ENCODE peak calls at places on chromosomes 3 and 15, in five cellular contexts. X is A549, C is brain microvascular endothelial cell, G is left ventricle myocardium inferior, Y is hepatocyte. H is an unnamed sample.

GRCh38 chr3:138349926-138350665 is 1.7 kb downstream of the MRAS start:
- DNase-seq in X (no peak), C (no peak), G (no peak), Y (no peak), H (no peak)

GRCh38 chr3:23600178-23600577 is 205.6 kb upstream of the UBE2E1 start:
- DNase-seq in X (no peak), C (peak), G (no peak), Y (no peak), H (peak)

GRCh38 chr15:68256675-68257450 is 20.7 kb upstream of the FEM1B start:
- DNase-seq in X (peak), C (peak), G (peak), Y (peak), H (no peak)

GRCh38 chr3:5019411-5020261 is 40.4 kb downstream of the BHLHE40 start:
- DNase-seq in X (no peak), C (no peak), G (no peak), Y (no peak), H (no peak)

GRCh38 chr3:12984023-12984823 is 89.0 kb downstream of the IQSEC1 start:
- DNase-seq in X (peak), C (peak), G (peak), Y (peak), H (no peak)

GRCh38 chr3:71652786-71653419 is 69.4 kb upstream of the FOXP1 start:
- DNase-seq in X (peak), C (peak), G (no peak), Y (peak), H (no peak)

GRCh38 chr15:42018306-42019224 is 2.3 kb downstream of the PLA2G4E start:
- DNase-seq in X (no peak), C (no peak), G (peak), Y (no peak), H (no peak)

GRCh38 chr15:51299187-51300015 is 39.0 kb downstream of the CYP19A1 start:
- DNase-seq in X (no peak), C (no peak), G (no peak), Y (peak), H (no peak)

GRCh38 chr3:29695201-29695904 is 414.5 kb downstream of the RBMS3 start:
- DNase-seq in X (no peak), C (peak), G (no peak), Y (no peak), H (no peak)

GRCh38 chr15:78034495-78035191 is 42.9 kb downstream of the TBC1D2B start:
- DNase-seq in X (no peak), C (no peak), G (no peak), Y (no peak), H (no peak)

GRCh38 chr15:90819850-90820249 is 48.5 kb upstream of the FURIN start:
- DNase-seq in X (no peak), C (no peak), G (no peak), Y (no peak), H (no peak)

GRCh38 chr15:31277335-31278055 is 49.1 kb upstream of the KLF13 start:
- DNase-seq in X (no peak), C (no peak), G (no peak), Y (peak), H (no peak)

GRCh38 chr15:60933914-60934885 is 294.9 kb downstream of the RORA start:
- DNase-seq in X (no peak), C (no peak), G (no peak), Y (no peak), H (no peak)

GRCh38 chr15:76147906-76148553 is 88.2 kb downstream of the TMEM266 start:
- DNase-seq in X (peak), C (no peak), G (no peak), Y (peak), H (no peak)

GRCh38 chr3:151169700-151170224 is 33.3 kb downstream of the GPR171 start:
- DNase-seq in X (no peak), C (no peak), G (peak), Y (no peak), H (no peak)

GRCh38 chr15:98420837-98421236 is 227.5 kb upstream of the IGF1R start:
- DNase-seq in X (no peak), C (no peak), G (no peak), Y (no peak), H (no peak)

GRCh38 chr3:134008630-134009156 is 21.0 kb downstream of the SLCO2A1 start:
- DNase-seq in X (no peak), C (peak), G (no peak), Y (no peak), H (peak)

GRCh38 chr15:25670025-25670554 is 193.0 kb downstream of the ATP10A start:
- DNase-seq in X (no peak), C (peak), G (peak), Y (peak), H (no peak)

GRCh38 chr15:41791547-41791937 is 17.3 kb downstream of the MAPKBP1 start:
- DNase-seq in X (no peak), C (no peak), G (no peak), Y (no peak), H (no peak)

GRCh38 chr3:78736863-78737262 is 1030.9 kb downstream of the ROBO1 start:
- DNase-seq in X (no peak), C (no peak), G (no peak), Y (no peak), H (no peak)

GRCh38 chr3:177013681-177014280 is 183.5 kb downstream of the TBL1XR1 start:
- DNase-seq in X (no peak), C (no peak), G (no peak), Y (no peak), H (no peak)

GRCh38 chr15:82064824-82065223 is 19.0 kb upstream of the MEX3B start:
- DNase-seq in X (no peak), C (peak), G (no peak), Y (no peak), H (no peak)

GRCh38 chr15:92429378-92430066 is 35.8 kb downstream of the ST8SIA2 start:
- DNase-seq in X (peak), C (peak), G (no peak), Y (peak), H (peak)

GRCh38 chr15:72135719-72136118 is 17.5 kb downstream of the SENP8 start:
- DNase-seq in X (no peak), C (no peak), G (no peak), Y (no peak), H (no peak)

GRCh38 chr15:39514933-39515332 is 65.9 kb upstream of the THBS1 start:
- DNase-seq in X (no peak), C (no peak), G (no peak), Y (no peak), H (no peak)

GRCh38 chr3:188839187-188839695 is 332.5 kb upstream of the TPRG1 start:
- DNase-seq in X (no peak), C (no peak), G (no peak), Y (peak), H (no peak)

GRCh38 chr15:32861741-32862140 is 143.9 kb downstream of the GREM1 start:
- DNase-seq in X (no peak), C (peak), G (no peak), Y (peak), H (no peak)

GRCh38 chr15:29518442-29518841 is 248.8 kb upstream of the NSMCE3 start:
- DNase-seq in X (no peak), C (no peak), G (peak), Y (no peak), H (peak)

GRCh38 chr15:88166330-88166993 is 90.1 kb downstream of the NTRK3 start:
- DNase-seq in X (no peak), C (no peak), G (no peak), Y (peak), H (no peak)

GRCh38 chr3:196127308-196128040 is 45.6 kb upstream of the TFRC start:
- DNase-seq in X (no peak), C (no peak), G (no peak), Y (peak), H (no peak)

GRCh38 chr3:42369304-42369703 is 41.1 kb downstream of the LYZL4 start:
- DNase-seq in X (no peak), C (peak), G (no peak), Y (peak), H (no peak)

GRCh38 chr3:17063591-17063990 is 178.8 kb downstream of the PLCL2 start:
- DNase-seq in X (no peak), C (no peak), G (no peak), Y (no peak), H (no peak)

GRCh38 chr3:4582634-4583033 is 89.5 kb downstream of the ITPR1 start:
- DNase-seq in X (no peak), C (peak), G (no peak), Y (no peak), H (no peak)

GRCh38 chr15:92091155-92091734 is 237.7 kb downstream of the SLCO3A1 start:
- DNase-seq in X (peak), C (peak), G (no peak), Y (peak), H (no peak)

GRCh38 chr3:14216257-14217048 is 37.8 kb downstream of the LSM3 start:
- DNase-seq in X (no peak), C (no peak), G (peak), Y (no peak), H (no peak)
- TF ChIP-seq CTCF in X (no peak), C (peak), G (peak), Y (no peak), H (peak)

GRCh38 chr3:187750041-187750512 is 4.8 kb upstream of the BCL6 start:
- DNase-seq in X (peak), C (no peak), G (no peak), Y (peak), H (peak)
- H3K4me3 ChIP-seq in X (peak), C (peak), G (peak), Y (peak), H (peak)

GRCh38 chr15:26945046-26945445 is 25.9 kb upstream of the GABRG3 start:
- DNase-seq in X (no peak), C (no peak), G (no peak), Y (no peak), H (no peak)
- TF ChIP-seq CTCF in X (no peak), C (no peak), G (no peak), Y (no peak), H (no peak)

DNA sequence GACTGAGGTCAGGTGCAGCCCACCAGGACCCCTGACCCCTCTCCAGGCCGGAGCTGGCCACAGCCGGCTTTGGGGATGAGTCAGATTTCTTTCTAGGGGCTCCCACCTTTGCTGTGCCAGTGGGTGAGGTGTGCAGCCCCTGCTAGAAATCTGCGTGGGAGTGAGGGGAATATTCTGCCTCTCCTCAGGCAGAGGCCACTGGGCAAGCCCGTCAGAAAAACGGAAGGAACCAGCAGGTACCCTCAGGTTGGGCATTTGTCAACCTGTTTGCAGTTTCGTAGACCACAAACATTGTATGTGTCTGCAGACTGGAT is 1.8 kb downstream of the CTDSPL start:
- DNase-seq in X (no peak), C (no peak), G (no peak), Y (no peak), H (no peak)
- H3K4me3 ChIP-seq in X (no peak), C (peak), G (peak), Y (no peak), H (peak)

GRCh38 chr3:70308760-70309159 is 3.7 kb downstream of the MDFIC2 start:
- DNase-seq in X (no peak), C (peak), G (no peak), Y (peak), H (peak)
- TF ChIP-seq CTCF in X (peak), C (peak), G (no peak), Y (peak), H (peak)

DNA sequence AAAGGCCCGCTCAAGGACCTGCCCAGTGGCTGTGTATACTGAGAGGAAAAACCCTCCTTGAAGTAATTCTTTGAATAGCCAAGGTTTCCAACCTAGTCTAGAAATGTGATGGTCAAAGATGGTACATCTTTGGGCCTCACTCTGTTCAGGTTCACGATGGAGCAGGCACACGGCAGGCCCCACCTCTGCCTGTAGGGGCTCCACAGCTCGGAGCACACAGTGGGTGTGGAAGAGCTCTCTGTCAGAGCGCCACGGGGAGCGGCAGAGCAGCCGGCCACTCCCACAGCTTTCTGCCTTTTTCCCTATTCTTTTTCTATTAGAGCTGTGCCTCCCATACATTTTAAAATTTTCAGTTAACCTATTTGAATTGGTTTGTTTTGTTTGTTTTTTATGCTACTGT is 89.5 kb downstream of the CTNNB1 start:
- DNase-seq in X (no peak), C (no peak), G (no peak), Y (no peak), H (no peak)
- H3K4me3 ChIP-seq in X (no peak), C (no peak), G (no peak), Y (no peak), H (no peak)

DNA sequence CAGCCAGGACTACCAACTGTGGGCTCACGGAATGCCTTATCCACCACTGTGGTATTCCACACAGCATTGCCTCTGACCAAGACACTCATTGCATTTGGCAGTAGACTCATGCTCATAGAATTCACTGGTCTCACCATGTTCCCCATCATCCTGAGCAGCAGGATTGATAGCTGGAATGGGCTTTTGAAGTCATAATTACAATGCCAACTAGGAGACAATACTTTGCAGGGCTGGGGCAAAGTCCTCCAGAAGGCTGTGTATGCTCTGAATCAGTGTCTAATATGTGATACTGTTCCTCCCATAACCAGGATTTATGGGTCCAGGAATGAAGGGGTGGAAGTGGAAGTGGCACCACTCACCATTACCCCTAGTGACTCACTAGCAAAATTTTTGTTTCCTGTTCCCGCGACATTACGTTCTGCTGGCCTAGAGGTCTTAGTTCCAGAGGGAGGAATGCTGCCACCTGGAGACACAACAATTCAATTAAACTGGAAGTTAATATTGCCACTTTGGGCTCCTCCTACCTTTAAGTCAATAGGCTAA is 58.6 kb upstream of the CCDC80 start:
- DNase-seq in X (no peak), C (peak), G (no peak), Y (no peak), H (peak)
- TF ChIP-seq CTCF in X (no peak), C (peak), G (no peak), Y (no peak), H (peak)